ENCODE peak calls at places on chromosomes 3 and 15, in five cellular contexts. One of them, this sample, is unnamed.

GRCh38 chr3:65548848-65549625 is 489.7 kb downstream of the MAGI1 start:
- DNase-seq in NCI-H1105: no peak
- DNase-seq in neural progenitor cell: peak; percentile 71
- DNase-seq in HCT116: no peak
- DNase-seq in EH: peak; percentile 46
- DNase-seq in this sample: peak; percentile 56

GRCh38 chr3:142447308-142447851 is 457 bp downstream of the XRN1 start:
- DNase-seq in NCI-H1105: peak; percentile 24
- DNase-seq in EH: peak; percentile 64
- DNase-seq in neural progenitor cell: peak; percentile 60
- DNase-seq in HCT116: peak; percentile 15
- DNase-seq in this sample: peak; percentile 35

GRCh38 chr3:37609711-37610110 is 252.0 kb upstream of the CTDSPL start:
- DNase-seq in EH: no peak
- DNase-seq in HCT116: no peak
- DNase-seq in NCI-H1105: no peak
- DNase-seq in neural progenitor cell: no peak
- DNase-seq in this sample: no peak

GRCh38 chr15:60318236-60318867 is 79.4 kb downstream of the ANXA2 start:
- DNase-seq in neural progenitor cell: peak; percentile 51
- DNase-seq in NCI-H1105: no peak
- DNase-seq in EH: no peak
- DNase-seq in HCT116: no peak
- DNase-seq in this sample: no peak

GRCh38 chr3:127135241-127136023 is 57.5 kb upstream of the PRR23E start:
- DNase-seq in neural progenitor cell: peak; percentile 66
- DNase-seq in HCT116: no peak
- DNase-seq in NCI-H1105: no peak
- DNase-seq in EH: peak; percentile 27
- DNase-seq in this sample: peak; percentile 46

GRCh38 chr15:95565201-95565600 is 765.3 kb upstream of the NR2F2 start:
- DNase-seq in HCT116: no peak
- DNase-seq in neural progenitor cell: no peak
- DNase-seq in NCI-H1105: no peak
- DNase-seq in EH: no peak
- DNase-seq in this sample: no peak

GRCh38 chr3:46865034-46865507 is 1.8 kb upstream of the MYL3 start:
- DNase-seq in NCI-H1105: no peak
- DNase-seq in neural progenitor cell: no peak
- DNase-seq in EH: peak; percentile 41
- DNase-seq in HCT116: no peak
- DNase-seq in this sample: no peak

GRCh38 chr15:101288905-101289513 is 6.0 kb downstream of the SNRPA1 start:
- DNase-seq in NCI-H1105: peak; percentile 27
- DNase-seq in HCT116: peak; percentile 42
- DNase-seq in EH: peak; percentile 55
- DNase-seq in neural progenitor cell: peak; percentile 74
- DNase-seq in this sample: no peak

GRCh38 chr3:133130168-133130567 is 92.0 kb downstream of the TMEM108 start:
- DNase-seq in EH: no peak
- DNase-seq in HCT116: no peak
- DNase-seq in NCI-H1105: no peak
- DNase-seq in neural progenitor cell: no peak
- DNase-seq in this sample: no peak

GRCh38 chr15:70323111-70323851 is 225.6 kb upstream of the TLE3 start:
- DNase-seq in HCT116: no peak
- DNase-seq in NCI-H1105: peak; percentile 66
- DNase-seq in EH: peak; percentile 69
- DNase-seq in neural progenitor cell: peak; percentile 65
- DNase-seq in this sample: no peak

GRCh38 chr3:56693750-56694149 is 10.7 kb upstream of the TASOR start:
- DNase-seq in NCI-H1105: no peak
- DNase-seq in EH: no peak
- DNase-seq in neural progenitor cell: no peak
- DNase-seq in HCT116: no peak
- DNase-seq in this sample: no peak

GRCh38 chr15:57273366-57273765 is 102.9 kb upstream of the CGNL1 start:
- DNase-seq in NCI-H1105: peak; percentile 90
- DNase-seq in HCT116: no peak
- DNase-seq in EH: no peak
- DNase-seq in neural progenitor cell: no peak
- DNase-seq in this sample: no peak

GRCh38 chr3:4680881-4681300 is 187.7 kb downstream of the ITPR1 start:
- DNase-seq in NCI-H1105: no peak
- DNase-seq in neural progenitor cell: no peak
- DNase-seq in EH: peak; percentile 30
- DNase-seq in HCT116: no peak
- DNase-seq in this sample: peak; percentile 29

GRCh38 chr3:54122046-54122801 is at the start of gene CACNA2D3:
- DNase-seq in neural progenitor cell: peak; percentile 67
- DNase-seq in EH: peak; percentile 13
- DNase-seq in NCI-H1105: peak; percentile 23
- DNase-seq in HCT116: no peak
- DNase-seq in this sample: peak; percentile 77

GRCh38 chr15:25408428-25408827 is 30.4 kb downstream of the UBE3A start:
- DNase-seq in NCI-H1105: no peak
- DNase-seq in neural progenitor cell: no peak
- DNase-seq in EH: no peak
- DNase-seq in HCT116: no peak
- DNase-seq in this sample: no peak

GRCh38 chr3:156509209-156510174 is 45.4 kb downstream of the SSR3 start:
- DNase-seq in EH: peak; percentile 65
- DNase-seq in neural progenitor cell: peak; percentile 61
- DNase-seq in NCI-H1105: peak; percentile 63
- DNase-seq in HCT116: peak; percentile 37
- DNase-seq in this sample: peak; percentile 67

GRCh38 chr15:57312323-57313133 is 63.8 kb upstream of the CGNL1 start:
- DNase-seq in neural progenitor cell: no peak
- DNase-seq in EH: peak; percentile 18
- DNase-seq in NCI-H1105: no peak
- DNase-seq in HCT116: no peak
- DNase-seq in this sample: no peak

GRCh38 chr3:11510001-11510760 is 133.5 kb downstream of the VGLL4 start:
- DNase-seq in NCI-H1105: no peak
- DNase-seq in neural progenitor cell: peak; percentile 30
- DNase-seq in HCT116: no peak
- DNase-seq in EH: no peak
- DNase-seq in this sample: peak; percentile 16

GRCh38 chr3:108300103-108300849 is 3.9 kb downstream of the HHLA2 start:
- DNase-seq in NCI-H1105: no peak
- DNase-seq in neural progenitor cell: no peak
- DNase-seq in HCT116: no peak
- DNase-seq in EH: no peak
- DNase-seq in this sample: no peak

GRCh38 chr3:175073209-175073905 is 214.2 kb downstream of the NAALADL2 start:
- DNase-seq in neural progenitor cell: no peak
- DNase-seq in HCT116: no peak
- DNase-seq in EH: peak; percentile 7
- DNase-seq in NCI-H1105: peak; percentile 50
- DNase-seq in this sample: no peak

GRCh38 chr3:123629747-123630047 is 44.8 kb upstream of the HACD2 start:
- DNase-seq in neural progenitor cell: no peak
- DNase-seq in NCI-H1105: no peak
- DNase-seq in HCT116: no peak
- DNase-seq in EH: no peak
- DNase-seq in this sample: no peak

GRCh38 chr3:5341610-5342009 is 154.1 kb downstream of the EDEM1 start:
- DNase-seq in HCT116: no peak
- DNase-seq in NCI-H1105: no peak
- DNase-seq in EH: no peak
- DNase-seq in neural progenitor cell: no peak
- DNase-seq in this sample: no peak

GRCh38 chr15:95176794-95177577 is 945.6 kb downstream of the MCTP2 start:
- DNase-seq in neural progenitor cell: peak; percentile 17
- DNase-seq in EH: no peak
- DNase-seq in HCT116: no peak
- DNase-seq in NCI-H1105: no peak
- DNase-seq in this sample: no peak

GRCh38 chr3:176951144-176951543 is 246.1 kb downstream of the TBL1XR1 start:
- DNase-seq in neural progenitor cell: no peak
- DNase-seq in HCT116: no peak
- DNase-seq in EH: no peak
- DNase-seq in NCI-H1105: no peak
- DNase-seq in this sample: no peak

GRCh38 chr3:43286115-43286885 is at the start of gene SNRK:
- DNase-seq in NCI-H1105: peak; percentile 59
- DNase-seq in neural progenitor cell: peak; percentile 94
- DNase-seq in HCT116: peak; percentile 44
- DNase-seq in EH: peak; percentile 76
- DNase-seq in this sample: peak; percentile 97

GRCh38 chr15:101207867-101208288 is 44.0 kb downstream of the CHSY1 start:
- DNase-seq in NCI-H1105: no peak
- DNase-seq in HCT116: no peak
- DNase-seq in neural progenitor cell: no peak
- DNase-seq in EH: no peak
- DNase-seq in this sample: no peak

GRCh38 chr3:11604139-11604895 is 39.4 kb downstream of the VGLL4 start:
- DNase-seq in neural progenitor cell: no peak
- DNase-seq in HCT116: no peak
- DNase-seq in EH: peak; percentile 86
- DNase-seq in NCI-H1105: no peak
- DNase-seq in this sample: no peak

This sample was measured in iPS-NIHi11.